ENCODE peak calls at places on chromosomes 12 and 14, in seven cellular contexts. One of them, this sample, is unnamed.

GRCh38 chr14:51211149-51211548 is 28.9 kb upstream of the TMX1 start:
- DNase-seq in small intestine: no peak
- DNase-seq in esophagus squamous epithelium: no peak
- DNase-seq in astrocyte: peak; percentile 35
- DNase-seq in tibial artery: no peak
- DNase-seq in psoas muscle: no peak
- DNase-seq in ovary: no peak
- DNase-seq in this sample: peak; percentile 23

GRCh38 chr12:122928033-122928890 is 32.3 kb upstream of the VPS37B start:
- DNase-seq in small intestine: no peak
- DNase-seq in esophagus squamous epithelium: no peak
- DNase-seq in ovary: no peak
- DNase-seq in astrocyte: no peak
- DNase-seq in tibial artery: no peak
- DNase-seq in psoas muscle: no peak
- DNase-seq in this sample: no peak

GRCh38 chr12:45598761-45599160 is 130.7 kb upstream of the ARID2 start:
- DNase-seq in astrocyte: no peak
- DNase-seq in ovary: no peak
- DNase-seq in tibial artery: no peak
- DNase-seq in esophagus squamous epithelium: no peak
- DNase-seq in psoas muscle: no peak
- DNase-seq in small intestine: no peak
- DNase-seq in this sample: no peak

GRCh38 chr12:14893471-14894250 is 8.0 kb upstream of the MGP start:
- DNase-seq in astrocyte: peak; percentile 46
- DNase-seq in ovary: no peak
- DNase-seq in small intestine: no peak
- DNase-seq in tibial artery: no peak
- DNase-seq in esophagus squamous epithelium: no peak
- DNase-seq in psoas muscle: no peak
- DNase-seq in this sample: no peak

GRCh38 chr12:89461190-89461589 is 63.4 kb downstream of the GALNT4 start:
- DNase-seq in ovary: no peak
- DNase-seq in tibial artery: no peak
- DNase-seq in astrocyte: no peak
- DNase-seq in small intestine: no peak
- DNase-seq in esophagus squamous epithelium: no peak
- DNase-seq in psoas muscle: no peak
- DNase-seq in this sample: no peak

GRCh38 chr12:57898308-57898970 is 42.9 kb upstream of the ATP23 start:
- DNase-seq in ovary: no peak
- DNase-seq in esophagus squamous epithelium: no peak
- DNase-seq in tibial artery: no peak
- DNase-seq in astrocyte: no peak
- DNase-seq in psoas muscle: no peak
- DNase-seq in small intestine: no peak
- DNase-seq in this sample: no peak

GRCh38 chr12:6288235-6288634 is 22.2 kb upstream of the PLEKHG6 start:
- DNase-seq in tibial artery: no peak
- DNase-seq in ovary: no peak
- DNase-seq in small intestine: no peak
- DNase-seq in esophagus squamous epithelium: no peak
- DNase-seq in psoas muscle: no peak
- DNase-seq in astrocyte: peak; percentile 55
- DNase-seq in this sample: no peak

GRCh38 chr14:72844528-72844927 is 49.4 kb downstream of the DPF3 start:
- DNase-seq in ovary: no peak
- DNase-seq in astrocyte: no peak
- DNase-seq in small intestine: no peak
- DNase-seq in esophagus squamous epithelium: no peak
- DNase-seq in tibial artery: no peak
- DNase-seq in psoas muscle: no peak
- DNase-seq in this sample: no peak

GRCh38 chr12:87157791-87158190 is 871.4 kb downstream of the C12orf50 start:
- DNase-seq in astrocyte: peak; percentile 98
- DNase-seq in small intestine: no peak
- DNase-seq in ovary: no peak
- DNase-seq in tibial artery: no peak
- DNase-seq in esophagus squamous epithelium: no peak
- DNase-seq in psoas muscle: no peak
- DNase-seq in this sample: peak; percentile 73

GRCh38 chr12:2551097-2551496 is 243.7 kb upstream of the FKBP4 start:
- DNase-seq in esophagus squamous epithelium: no peak
- DNase-seq in tibial artery: no peak
- DNase-seq in astrocyte: no peak
- DNase-seq in ovary: no peak
- DNase-seq in psoas muscle: no peak
- DNase-seq in small intestine: no peak
- DNase-seq in this sample: no peak

GRCh38 chr14:66206554-66206953 is 279.6 kb upstream of the CCDC196 start:
- DNase-seq in tibial artery: no peak
- DNase-seq in psoas muscle: no peak
- DNase-seq in small intestine: no peak
- DNase-seq in ovary: no peak
- DNase-seq in esophagus squamous epithelium: no peak
- DNase-seq in astrocyte: no peak
- DNase-seq in this sample: no peak

GRCh38 chr12:80154261-80154660 is 54.9 kb downstream of the OTOGL start:
- DNase-seq in tibial artery: no peak
- DNase-seq in small intestine: no peak
- DNase-seq in astrocyte: peak; percentile 27
- DNase-seq in psoas muscle: no peak
- DNase-seq in esophagus squamous epithelium: no peak
- DNase-seq in ovary: no peak
- DNase-seq in this sample: no peak

GRCh38 chr14:100212476-100213333 is 26.2 kb upstream of the YY1 start:
- DNase-seq in tibial artery: no peak
- DNase-seq in small intestine: no peak
- DNase-seq in ovary: no peak
- DNase-seq in astrocyte: no peak
- DNase-seq in esophagus squamous epithelium: no peak
- DNase-seq in psoas muscle: no peak
- DNase-seq in this sample: no peak

GRCh38 chr14:24219521-24219920 is 3.7 kb upstream of the MDP1 start:
- DNase-seq in ovary: no peak
- DNase-seq in astrocyte: no peak
- DNase-seq in tibial artery: no peak
- DNase-seq in small intestine: no peak
- DNase-seq in psoas muscle: no peak
- DNase-seq in esophagus squamous epithelium: no peak
- DNase-seq in this sample: no peak

GRCh38 chr14:64503184-64503433 is 529 bp downstream of the ZBTB25 start:
- DNase-seq in tibial artery: no peak
- DNase-seq in astrocyte: no peak
- DNase-seq in small intestine: no peak
- DNase-seq in ovary: no peak
- DNase-seq in esophagus squamous epithelium: no peak
- DNase-seq in psoas muscle: no peak
- DNase-seq in this sample: no peak

GRCh38 chr14:49363926-49364751 is 222.0 kb downstream of the RPS29 start:
- DNase-seq in ovary: no peak
- DNase-seq in tibial artery: no peak
- DNase-seq in psoas muscle: no peak
- DNase-seq in small intestine: no peak
- DNase-seq in esophagus squamous epithelium: no peak
- DNase-seq in astrocyte: no peak
- DNase-seq in this sample: no peak

GRCh38 chr12:2082321-2082720 is 29.5 kb downstream of the CACNA1C start:
- DNase-seq in small intestine: peak; percentile 16
- DNase-seq in ovary: no peak
- DNase-seq in tibial artery: no peak
- DNase-seq in esophagus squamous epithelium: no peak
- DNase-seq in psoas muscle: no peak
- DNase-seq in astrocyte: no peak
- DNase-seq in this sample: no peak

GRCh38 chr12:65657635-65658034 is 166.6 kb upstream of the HMGA2 start:
- DNase-seq in esophagus squamous epithelium: no peak
- DNase-seq in ovary: no peak
- DNase-seq in psoas muscle: no peak
- DNase-seq in astrocyte: peak; percentile 47
- DNase-seq in small intestine: no peak
- DNase-seq in tibial artery: no peak
- DNase-seq in this sample: peak; percentile 13

GRCh38 chr12:65656156-65656885 is 168.0 kb upstream of the HMGA2 start:
- DNase-seq in esophagus squamous epithelium: no peak
- DNase-seq in psoas muscle: no peak
- DNase-seq in astrocyte: no peak
- DNase-seq in ovary: no peak
- DNase-seq in tibial artery: no peak
- DNase-seq in small intestine: no peak
- DNase-seq in this sample: no peak

GRCh38 chr12:65655074-65655493 is 169.2 kb upstream of the HMGA2 start:
- DNase-seq in ovary: no peak
- DNase-seq in astrocyte: peak; percentile 53
- DNase-seq in small intestine: no peak
- DNase-seq in psoas muscle: no peak
- DNase-seq in esophagus squamous epithelium: no peak
- DNase-seq in tibial artery: no peak
- DNase-seq in this sample: no peak

GRCh38 chr12:65658360-65658759 is 165.9 kb upstream of the HMGA2 start:
- DNase-seq in esophagus squamous epithelium: no peak
- DNase-seq in tibial artery: no peak
- DNase-seq in small intestine: no peak
- DNase-seq in ovary: no peak
- DNase-seq in astrocyte: no peak
- DNase-seq in psoas muscle: no peak
- DNase-seq in this sample: no peak

GRCh38 chr12:65656904-65657351 is 167.4 kb upstream of the HMGA2 start:
- DNase-seq in ovary: no peak
- DNase-seq in small intestine: no peak
- DNase-seq in psoas muscle: no peak
- DNase-seq in tibial artery: no peak
- DNase-seq in astrocyte: peak; percentile 99
- DNase-seq in esophagus squamous epithelium: no peak
- DNase-seq in this sample: peak; percentile 67
- H3K4me3 ChIP-seq in ovary: no peak overlapping the region
- H3K4me3 ChIP-seq in small intestine: no peak overlapping the region
- H3K4me3 ChIP-seq in psoas muscle: no peak overlapping the region
- H3K4me3 ChIP-seq in tibial artery: no peak overlapping the region
- H3K4me3 ChIP-seq in astrocyte: no peak overlapping the region
- H3K4me3 ChIP-seq in esophagus squamous epithelium: no peak overlapping the region
- H3K4me3 ChIP-seq in this sample: no peak overlapping the region

GRCh38 chr14:67728258-67728657 is 26.6 kb downstream of the RDH12 start:
- DNase-seq in astrocyte: no peak
- DNase-seq in esophagus squamous epithelium: no peak
- DNase-seq in tibial artery: no peak
- DNase-seq in psoas muscle: no peak
- DNase-seq in small intestine: no peak
- DNase-seq in ovary: no peak
- DNase-seq in this sample: no peak

GRCh38 chr14:67727361-67727760 is 25.7 kb downstream of the RDH12 start:
- DNase-seq in small intestine: no peak
- DNase-seq in ovary: no peak
- DNase-seq in esophagus squamous epithelium: no peak
- DNase-seq in psoas muscle: no peak
- DNase-seq in tibial artery: no peak
- DNase-seq in astrocyte: no peak
- DNase-seq in this sample: no peak

GRCh38 chr14:67725171-67725570 is 23.5 kb downstream of the RDH12 start:
- DNase-seq in small intestine: no peak
- DNase-seq in esophagus squamous epithelium: no peak
- DNase-seq in astrocyte: no peak
- DNase-seq in ovary: no peak
- DNase-seq in tibial artery: no peak
- DNase-seq in psoas muscle: no peak
- DNase-seq in this sample: no peak

GRCh38 chr14:67733609-67734008 is 31.9 kb downstream of the RDH12 start:
- DNase-seq in astrocyte: no peak
- DNase-seq in small intestine: no peak
- DNase-seq in esophagus squamous epithelium: no peak
- DNase-seq in psoas muscle: no peak
- DNase-seq in ovary: no peak
- DNase-seq in tibial artery: no peak
- DNase-seq in this sample: no peak

GRCh38 chr14:67729072-67729561 is 27.4 kb downstream of the RDH12 start:
- DNase-seq in tibial artery: no peak
- DNase-seq in small intestine: peak; percentile 82
- DNase-seq in astrocyte: no peak
- DNase-seq in ovary: no peak
- DNase-seq in esophagus squamous epithelium: no peak
- DNase-seq in psoas muscle: no peak
- DNase-seq in this sample: no peak
- H3K27me3 ChIP-seq in tibial artery: no peaks in the 10 kb centered on the region
- H3K27me3 ChIP-seq in small intestine: no peaks in the 10 kb centered on the region
- H3K27me3 ChIP-seq in astrocyte: peaks cover 26% of the 10 kb centered on the region
- H3K27me3 ChIP-seq in ovary: no peaks in the 10 kb centered on the region
- H3K27me3 ChIP-seq in esophagus squamous epithelium: no peaks in the 10 kb centered on the region
- H3K27me3 ChIP-seq in psoas muscle: no peaks in the 10 kb centered on the region
- H3K27me3 ChIP-seq in this sample: no peaks in the 10 kb centered on the region

GRCh38 chr14:61322011-61322798 is 826 bp downstream of the PRKCH start:
- DNase-seq in small intestine: peak; percentile 86
- DNase-seq in tibial artery: peak; percentile 70
- DNase-seq in astrocyte: no peak
- DNase-seq in ovary: no peak
- DNase-seq in psoas muscle: peak; percentile 45
- DNase-seq in esophagus squamous epithelium: no peak
- DNase-seq in this sample: peak; percentile 32
- H3K4me3 ChIP-seq in small intestine: peak overlapping the region; percentile 39
- H3K4me3 ChIP-seq in tibial artery: peak overlapping the region; percentile 58
- H3K4me3 ChIP-seq in astrocyte: peak overlapping the region; percentile 55
- H3K4me3 ChIP-seq in ovary: peak overlapping the region; percentile 34
- H3K4me3 ChIP-seq in psoas muscle: peak overlapping the region; percentile 83
- H3K4me3 ChIP-seq in esophagus squamous epithelium: peak overlapping the region; percentile 86
- H3K4me3 ChIP-seq in this sample: peak overlapping the region; percentile 60

GRCh38 chr14:105126126-105126969 is 42.2 kb downstream of the JAG2 start:
- DNase-seq in tibial artery: peak; percentile 55
- DNase-seq in small intestine: peak; percentile 39
- DNase-seq in ovary: no peak
- DNase-seq in astrocyte: no peak
- DNase-seq in psoas muscle: no peak
- DNase-seq in esophagus squamous epithelium: no peak
- DNase-seq in this sample: no peak

GRCh38 chr14:105120056-105120455 is 48.5 kb downstream of the JAG2 start:
- DNase-seq in small intestine: no peak
- DNase-seq in astrocyte: no peak
- DNase-seq in esophagus squamous epithelium: no peak
- DNase-seq in psoas muscle: no peak
- DNase-seq in ovary: no peak
- DNase-seq in tibial artery: no peak
- DNase-seq in this sample: no peak

GRCh38 chr14:105123981-105124836 is 44.4 kb downstream of the JAG2 start:
- DNase-seq in astrocyte: no peak
- DNase-seq in esophagus squamous epithelium: no peak
- DNase-seq in small intestine: peak; percentile 92
- DNase-seq in tibial artery: peak; percentile 40
- DNase-seq in ovary: no peak
- DNase-seq in psoas muscle: no peak
- DNase-seq in this sample: no peak

GRCh38 chr14:105124837-105125222 is 43.7 kb downstream of the JAG2 start:
- DNase-seq in tibial artery: peak; percentile 39
- DNase-seq in esophagus squamous epithelium: no peak
- DNase-seq in psoas muscle: no peak
- DNase-seq in ovary: no peak
- DNase-seq in astrocyte: no peak
- DNase-seq in small intestine: no peak
- DNase-seq in this sample: no peak

DNA sequence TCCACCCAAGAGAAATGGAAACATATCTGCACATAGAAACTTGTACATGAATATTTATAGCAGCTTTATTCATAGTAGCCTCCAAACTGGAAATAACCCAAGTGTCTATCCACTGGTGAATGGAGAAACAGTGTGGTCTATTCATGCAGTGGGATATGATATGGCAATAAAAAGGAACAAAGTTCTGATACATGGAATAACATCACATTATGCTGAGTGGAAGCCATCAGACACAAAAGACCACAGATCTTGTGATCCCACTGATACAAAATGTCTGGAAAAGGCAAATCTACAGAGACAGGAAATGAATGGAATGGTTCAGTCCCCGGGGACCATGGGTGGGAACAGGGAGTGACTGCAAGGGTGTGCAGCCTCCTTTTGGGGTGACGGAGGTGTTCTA is 45.3 kb downstream of the JAG2 start:
- DNase-seq in tibial artery: no peak
- DNase-seq in psoas muscle: no peak
- DNase-seq in astrocyte: no peak
- DNase-seq in ovary: no peak
- DNase-seq in esophagus squamous epithelium: no peak
- DNase-seq in small intestine: peak; percentile 32
- DNase-seq in this sample: no peak
- H3K27me3 ChIP-seq in tibial artery: no peaks in the 10 kb centered on the region
- H3K27me3 ChIP-seq in psoas muscle: no peaks in the 10 kb centered on the region
- H3K27me3 ChIP-seq in astrocyte: peaks cover 24% of the 10 kb centered on the region
- H3K27me3 ChIP-seq in ovary: no peaks in the 10 kb centered on the region
- H3K27me3 ChIP-seq in esophagus squamous epithelium: no peaks in the 10 kb centered on the region
- H3K27me3 ChIP-seq in small intestine: peaks cover 2% of the 10 kb centered on the region
- H3K27me3 ChIP-seq in this sample: peaks cover 6% of the 10 kb centered on the region

This sample was measured in MG63.